ENCODE peak calls at places on chromosomes 6 and 20, in seven cellular contexts. K is ACHN, A is fibroblast of pulmonary artery, T is LoVo, M is islet precursor cell, E is neuronal stem cell, I is kidney. S is an unnamed sample.

GRCh38 chr6:119482850-119483285 is 133.3 kb upstream of the MAN1A1 start:
- DNase-seq in K (no peak), A (no peak), T (no peak), M (no peak), E (no peak), I (no peak), S (no peak)

GRCh38 chr20:62752671-62753501 is 43.4 kb upstream of the MRGBP start:
- DNase-seq in K (no peak), A (peak; percentile 23), T (no peak), M (no peak), E (no peak), I (peak; percentile 72), S (no peak)

GRCh38 chr6:38876470-38876869 is 161.4 kb downstream of the DNAH8 start:
- DNase-seq in K (no peak), A (no peak), T (no peak), M (no peak), E (no peak), I (no peak), S (peak; percentile 3)

GRCh38 chr6:38593419-38593818 is 46.3 kb downstream of the BTBD9 start:
- DNase-seq in K (no peak), A (peak; percentile 22), T (no peak), M (no peak), E (no peak), I (no peak), S (no peak)

GRCh38 chr20:49945701-49946477 is 9.7 kb downstream of the RNF114 start:
- DNase-seq in K (no peak), A (no peak), T (no peak), M (no peak), E (no peak), I (no peak), S (no peak)

GRCh38 chr6:47235964-47236760 is 73.5 kb downstream of the TNFRSF21 start:
- DNase-seq in K (no peak), A (no peak), T (peak; percentile 38), M (no peak), E (no peak), I (no peak), S (no peak)

GRCh38 chr6:15481414-15481813 is 181.4 kb downstream of the DTNBP1 start:
- DNase-seq in K (no peak), A (no peak), T (no peak), M (no peak), E (no peak), I (no peak), S (no peak)

GRCh38 chr6:17687136-17687535 is 19.6 kb downstream of the NUP153 start:
- DNase-seq in K (no peak), A (no peak), T (no peak), M (no peak), E (no peak), I (no peak), S (no peak)

GRCh38 chr20:5776074-5776473 is 25.9 kb downstream of the SHLD1 start:
- DNase-seq in K (no peak), A (no peak), T (no peak), M (no peak), E (no peak), I (no peak), S (no peak)

GRCh38 chr6:100719883-100720682 is 161.0 kb downstream of the ASCC3 start:
- DNase-seq in K (peak; percentile 30), A (peak; percentile 69), T (peak; percentile 20), M (no peak), E (no peak), I (no peak), S (no peak)

GRCh38 chr6:32794510-32794909 is 22.3 kb downstream of the HLA-DOB start:
- DNase-seq in K (no peak), A (no peak), T (no peak), M (no peak), E (no peak), I (no peak), S (no peak)

GRCh38 chr6:35500782-35501181 is 3.9 kb upstream of the TEAD3 start:
- DNase-seq in K (no peak), A (peak; percentile 28), T (no peak), M (peak; percentile 75), E (no peak), I (no peak), S (no peak)

GRCh38 chr6:78525961-78526360 is 341.4 kb upstream of the IRAK1BP1 start:
- DNase-seq in K (no peak), A (no peak), T (no peak), M (no peak), E (no peak), I (no peak), S (no peak)

GRCh38 chr6:111971866-111972532 is 81.9 kb upstream of the CCN6 start:
- DNase-seq in K (no peak), A (no peak), T (no peak), M (no peak), E (no peak), I (no peak), S (no peak)

GRCh38 chr6:105900120-105900937 is 185.8 kb upstream of the PRDM1 start:
- DNase-seq in K (no peak), A (peak; percentile 3), T (no peak), M (peak; percentile 74), E (no peak), I (no peak), S (peak; percentile 19)

GRCh38 chr6:45665859-45666258 is 288.1 kb upstream of the SUPT3H start:
- DNase-seq in K (no peak), A (no peak), T (no peak), M (peak; percentile 49), E (no peak), I (no peak), S (no peak)

S was measured in endothelial cell.